ENCODE peak calls at places on chromosomes 13 and 19, in eight cellular contexts. One of them, this sample, is unnamed.

GRCh38 chr19:2089001-2089711 is 7.0 kb downstream of the MOB3A start:
- DNase-seq in Calu3: no peak
- DNase-seq in GM04504: no peak
- DNase-seq in activated T-helper 1 cell treated with Interleukin-2 at 50 U/mL for 16 hours: no peak
- DNase-seq in mesothelial cell of epicardium: no peak
- DNase-seq in fibroblast of pulmonary artery: peak
- DNase-seq in NCI-H2171: no peak
- DNase-seq in small intestine: no peak
- DNase-seq in this sample: no peak

GRCh38 chr13:20828540-20829364 is 55.0 kb upstream of the EEF1AKMT1 start:
- DNase-seq in Calu3: peak
- DNase-seq in GM04504: peak
- DNase-seq in activated T-helper 1 cell treated with Interleukin-2 at 50 U/mL for 16 hours: no peak
- DNase-seq in mesothelial cell of epicardium: no peak
- DNase-seq in fibroblast of pulmonary artery: peak
- DNase-seq in NCI-H2171: no peak
- DNase-seq in small intestine: peak
- DNase-seq in this sample: no peak

GRCh38 chr13:47396915-47397314 is 500.1 kb upstream of the HTR2A start:
- DNase-seq in Calu3: no peak
- DNase-seq in GM04504: no peak
- DNase-seq in activated T-helper 1 cell treated with Interleukin-2 at 50 U/mL for 16 hours: no peak
- DNase-seq in mesothelial cell of epicardium: no peak
- DNase-seq in fibroblast of pulmonary artery: no peak
- DNase-seq in NCI-H2171: no peak
- DNase-seq in small intestine: no peak
- DNase-seq in this sample: no peak

GRCh38 chr19:13401388-13401787 is 104.9 kb downstream of the CACNA1A start:
- DNase-seq in Calu3: peak
- DNase-seq in GM04504: no peak
- DNase-seq in activated T-helper 1 cell treated with Interleukin-2 at 50 U/mL for 16 hours: no peak
- DNase-seq in mesothelial cell of epicardium: no peak
- DNase-seq in fibroblast of pulmonary artery: peak
- DNase-seq in NCI-H2171: no peak
- DNase-seq in small intestine: peak
- DNase-seq in this sample: no peak

GRCh38 chr19:30738047-30738446 is 365.9 kb downstream of the ZNF536 start:
- DNase-seq in Calu3: no peak
- DNase-seq in GM04504: no peak
- DNase-seq in activated T-helper 1 cell treated with Interleukin-2 at 50 U/mL for 16 hours: no peak
- DNase-seq in mesothelial cell of epicardium: no peak
- DNase-seq in fibroblast of pulmonary artery: no peak
- DNase-seq in NCI-H2171: no peak
- DNase-seq in small intestine: no peak
- DNase-seq in this sample: no peak

GRCh38 chr13:79772811-79773210 is 291.9 kb downstream of the NDFIP2 start:
- DNase-seq in Calu3: no peak
- DNase-seq in GM04504: no peak
- DNase-seq in activated T-helper 1 cell treated with Interleukin-2 at 50 U/mL for 16 hours: no peak
- DNase-seq in mesothelial cell of epicardium: no peak
- DNase-seq in fibroblast of pulmonary artery: no peak
- DNase-seq in NCI-H2171: no peak
- DNase-seq in small intestine: no peak
- DNase-seq in this sample: no peak

GRCh38 chr13:36323951-36324566 is 22.1 kb downstream of the SPART start:
- DNase-seq in Calu3: no peak
- DNase-seq in GM04504: peak
- DNase-seq in activated T-helper 1 cell treated with Interleukin-2 at 50 U/mL for 16 hours: no peak
- DNase-seq in mesothelial cell of epicardium: no peak
- DNase-seq in fibroblast of pulmonary artery: peak
- DNase-seq in NCI-H2171: no peak
- DNase-seq in small intestine: peak
- DNase-seq in this sample: no peak

GRCh38 chr19:38670921-38671398 is 23.5 kb downstream of the ACTN4 start:
- DNase-seq in Calu3: no peak
- DNase-seq in GM04504: no peak
- DNase-seq in activated T-helper 1 cell treated with Interleukin-2 at 50 U/mL for 16 hours: no peak
- DNase-seq in mesothelial cell of epicardium: no peak
- DNase-seq in fibroblast of pulmonary artery: no peak
- DNase-seq in NCI-H2171: no peak
- DNase-seq in small intestine: peak
- DNase-seq in this sample: no peak

GRCh38 chr13:34462843-34463242 is 479.2 kb upstream of the NBEA start:
- DNase-seq in Calu3: peak
- DNase-seq in GM04504: peak
- DNase-seq in activated T-helper 1 cell treated with Interleukin-2 at 50 U/mL for 16 hours: no peak
- DNase-seq in mesothelial cell of epicardium: no peak
- DNase-seq in fibroblast of pulmonary artery: peak
- DNase-seq in NCI-H2171: no peak
- DNase-seq in small intestine: no peak
- DNase-seq in this sample: no peak

GRCh38 chr19:4057913-4058695 is 8.6 kb downstream of the ZBTB7A start:
- DNase-seq in Calu3: peak
- DNase-seq in GM04504: peak
- DNase-seq in activated T-helper 1 cell treated with Interleukin-2 at 50 U/mL for 16 hours: no peak
- DNase-seq in mesothelial cell of epicardium: no peak
- DNase-seq in fibroblast of pulmonary artery: peak
- DNase-seq in NCI-H2171: no peak
- DNase-seq in small intestine: peak
- DNase-seq in this sample: peak

GRCh38 chr13:26473571-26474230 is 83.8 kb upstream of the WASF3 start:
- DNase-seq in Calu3: no peak
- DNase-seq in GM04504: no peak
- DNase-seq in activated T-helper 1 cell treated with Interleukin-2 at 50 U/mL for 16 hours: no peak
- DNase-seq in mesothelial cell of epicardium: no peak
- DNase-seq in fibroblast of pulmonary artery: no peak
- DNase-seq in NCI-H2171: no peak
- DNase-seq in small intestine: no peak
- DNase-seq in this sample: no peak

GRCh38 chr19:45070861-45071544 is 5.3 kb downstream of the ZNF296 start:
- DNase-seq in Calu3: no peak
- DNase-seq in GM04504: no peak
- DNase-seq in activated T-helper 1 cell treated with Interleukin-2 at 50 U/mL for 16 hours: no peak
- DNase-seq in mesothelial cell of epicardium: no peak
- DNase-seq in fibroblast of pulmonary artery: no peak
- DNase-seq in NCI-H2171: no peak
- DNase-seq in small intestine: no peak
- DNase-seq in this sample: no peak

GRCh38 chr13:30872195-30872594 is 33.9 kb upstream of the MEDAG start:
- DNase-seq in Calu3: no peak
- DNase-seq in GM04504: no peak
- DNase-seq in activated T-helper 1 cell treated with Interleukin-2 at 50 U/mL for 16 hours: no peak
- DNase-seq in mesothelial cell of epicardium: no peak
- DNase-seq in fibroblast of pulmonary artery: no peak
- DNase-seq in NCI-H2171: no peak
- DNase-seq in small intestine: no peak
- DNase-seq in this sample: no peak

This sample was measured in ureter.